ENCODE peak calls at places on chromosomes 3 and 15, in seven cellular contexts. O is HCT116; F is H7; N is Panc1; H is naive thymus-derived CD4-positive, alpha-beta T cell; M is fibroblast of lung; T is GM23248. D is an unnamed sample.

GRCh38 chr3:123283074-123283473 is 81.3 kb downstream of the SEC22A start:
- DNase-seq in H (no peak), M (no peak), O (no peak), T (no peak), F (peak), N (no peak), D (no peak)

GRCh38 chr3:193788189-193788946 is 195.4 kb downstream of the OPA1 start:
- DNase-seq in N (no peak), F (peak), M (peak), T (peak), H (no peak), O (peak), D (no peak)

GRCh38 chr3:33791477-33792166 is 6.8 kb upstream of the PDCD6IP start:
- DNase-seq in M (peak), O (no peak), H (no peak), N (no peak), F (no peak), T (peak), D (no peak)

GRCh38 chr3:124395165-124395564 is 335.1 kb upstream of the UMPS start:
- DNase-seq in F (no peak), M (no peak), N (no peak), T (no peak), H (no peak), O (no peak), D (no peak)

GRCh38 chr3:19357947-19358346 is 209.6 kb downstream of the KCNH8 start:
- DNase-seq in M (no peak), H (no peak), N (no peak), O (no peak), T (no peak), F (no peak), D (no peak)

GRCh38 chr3:50322386-50323091 is at the start of gene HYAL2:
- DNase-seq in M (no peak), T (no peak), O (no peak), F (peak), H (no peak), N (no peak), D (no peak)

GRCh38 chr15:74179983-74180688 is 6.6 kb downstream of the ISLR start:
- DNase-seq in M (no peak), O (no peak), T (peak), F (peak), N (no peak), H (no peak), D (no peak)

GRCh38 chr3:186988806-186989205 is 58.5 kb downstream of the ST6GAL1 start:
- DNase-seq in H (no peak), O (no peak), T (no peak), F (no peak), M (no peak), N (no peak), D (no peak)

GRCh38 chr3:196150481-196150880 is 60.7 kb downstream of the ZDHHC19 start:
- DNase-seq in N (no peak), F (no peak), M (no peak), O (no peak), H (no peak), T (no peak), D (no peak)

GRCh38 chr3:48406443-48407431 is 23.1 kb downstream of the PLXNB1 start:
- DNase-seq in T (no peak), F (peak), H (no peak), N (no peak), O (no peak), M (no peak), D (no peak)

GRCh38 chr15:69943637-69944036 is 154.1 kb downstream of the TLE3 start:
- DNase-seq in O (no peak), M (no peak), N (no peak), T (no peak), H (no peak), F (no peak), D (no peak)

GRCh38 chr3:7367968-7368367 is 507.1 kb downstream of the GRM7 start:
- DNase-seq in N (no peak), M (no peak), T (no peak), O (no peak), H (no peak), F (no peak), D (no peak)

GRCh38 chr15:93997071-93997658 is 234.2 kb upstream of the MCTP2 start:
- DNase-seq in N (peak), O (peak), T (peak), M (peak), H (no peak), F (no peak), D (no peak)

GRCh38 chr15:63083046-63083445 is 38.6 kb upstream of the LACTB start:
- DNase-seq in O (no peak), T (no peak), H (no peak), M (no peak), F (no peak), N (no peak), D (no peak)

GRCh38 chr3:53074761-53075742 is 29.2 kb upstream of the SFMBT1 start:
- DNase-seq in H (no peak), O (no peak), F (peak), M (no peak), T (no peak), N (no peak), D (no peak)

GRCh38 chr3:69411331-69411730 is 25.4 kb upstream of the FRMD4B start:
- DNase-seq in O (no peak), F (no peak), H (no peak), T (peak), M (no peak), N (no peak), D (no peak)

GRCh38 chr3:64340636-64341240 is 115.5 kb upstream of the PRICKLE2 start:
- DNase-seq in M (peak), N (no peak), F (no peak), H (no peak), T (peak), O (no peak), D (no peak)

GRCh38 chr15:78047631-78048409 is 29.7 kb downstream of the TBC1D2B start:
- DNase-seq in N (no peak), M (peak), F (no peak), T (peak), H (no peak), O (no peak), D (no peak)

GRCh38 chr3:56453027-56453426 is 15.2 kb downstream of the ERC2 start:
- DNase-seq in M (no peak), H (no peak), O (no peak), N (no peak), T (no peak), F (no peak), D (no peak)

GRCh38 chr3:33786565-33787327 is 11.7 kb upstream of the PDCD6IP start:
- DNase-seq in N (no peak), O (no peak), T (no peak), M (no peak), F (no peak), H (no peak), D (no peak)

GRCh38 chr15:35092311-35092710 is 7.2 kb upstream of the NANOGP8 start:
- DNase-seq in H (no peak), M (no peak), T (no peak), O (no peak), N (no peak), F (no peak), D (no peak)

GRCh38 chr3:101898062-101898461 is 48.7 kb downstream of the NFKBIZ start:
- DNase-seq in T (no peak), M (no peak), F (no peak), N (no peak), H (no peak), O (no peak), D (no peak)

GRCh38 chr15:62770752-62771151 is 271.8 kb upstream of the TPM1 start:
- DNase-seq in M (peak), O (peak), N (no peak), T (peak), F (no peak), H (no peak), D (no peak)

GRCh38 chr3:28130836-28131235 is 110.6 kb upstream of the CMC1 start:
- DNase-seq in H (no peak), M (no peak), N (no peak), O (no peak), F (no peak), T (no peak), D (no peak)

GRCh38 chr3:45226206-45226915 is at the start of gene TMEM158:
- DNase-seq in O (no peak), T (peak), N (no peak), F (peak), H (peak), M (peak), D (peak)

GRCh38 chr15:65400760-65401606 is 21.8 kb downstream of the IGDCC4 start:
- DNase-seq in H (no peak), M (peak), N (no peak), T (peak), F (peak), O (peak), D (peak)

GRCh38 chr15:29969587-29970401 is 113.0 kb upstream of the GOLGA8J start:
- DNase-seq in O (no peak), H (no peak), N (no peak), M (no peak), T (no peak), F (no peak), D (no peak)

GRCh38 chr15:29972051-29972450 is 110.7 kb upstream of the GOLGA8J start:
- DNase-seq in F (no peak), T (no peak), O (no peak), H (no peak), M (no peak), N (no peak), D (no peak)

GRCh38 chr15:29970402-29970695 is 112.4 kb upstream of the GOLGA8J start:
- DNase-seq in T (peak), O (no peak), H (no peak), M (peak), N (no peak), F (no peak), D (no peak)

GRCh38 chr15:29962404-29962803 is 120.4 kb upstream of the GOLGA8J start:
- DNase-seq in O (no peak), T (no peak), F (peak), N (no peak), H (no peak), M (no peak), D (no peak)

DNA sequence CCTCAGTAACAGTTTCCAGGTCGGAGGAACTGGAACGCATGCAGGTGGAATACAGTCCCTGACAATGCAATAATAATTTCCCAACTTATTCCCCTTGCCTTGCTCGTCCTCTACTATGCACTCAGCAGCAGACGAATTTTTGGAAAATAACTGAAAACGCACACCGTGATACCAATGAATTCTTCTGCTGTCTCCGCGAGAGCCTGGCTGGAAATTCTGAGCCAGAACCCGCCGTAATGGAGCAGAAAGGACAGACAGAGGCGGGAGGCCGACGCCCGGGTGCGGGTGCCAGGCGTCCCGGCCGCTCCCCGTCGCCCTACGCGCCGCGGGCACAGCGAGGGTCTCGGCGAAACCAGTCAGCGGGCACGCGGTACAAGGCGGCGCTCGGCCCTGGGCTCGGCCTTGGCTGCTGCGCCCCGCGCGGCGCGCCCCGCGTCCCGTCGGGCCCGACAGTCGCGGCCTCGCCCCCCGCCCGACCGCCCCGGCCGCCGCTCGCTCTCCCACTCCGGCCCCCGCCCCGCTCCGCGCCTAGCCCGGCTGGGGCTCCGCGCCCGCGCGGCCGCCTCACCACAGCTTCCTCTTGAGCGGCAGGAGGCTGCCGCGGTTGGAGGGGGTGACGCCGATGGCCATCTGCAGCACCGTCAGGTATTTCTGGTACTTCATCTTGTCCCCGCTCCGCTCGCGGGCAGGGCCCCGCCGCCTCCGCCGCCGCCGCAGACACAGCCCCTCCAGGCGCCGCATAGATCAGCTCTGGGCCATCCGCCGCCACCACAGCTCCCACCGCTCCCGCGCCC is 114.5 kb upstream of the GOLGA8J start:
- DNase-seq in M (no peak), F (peak), T (peak), O (no peak), H (no peak), N (no peak), D (no peak)
- H3K4me3 ChIP-seq in M (no peak), F (peak), T (peak), O (no peak), H (no peak), N (no peak), D (no peak)

GRCh38 chr3:181265750-181266333 is 276.3 kb upstream of the DNAJC19 start:
- DNase-seq in H (no peak), O (no peak), F (no peak), N (no peak), T (peak), M (peak), D (no peak)
- H3K4me3 ChIP-seq in H (no peak), O (no peak), F (no peak), N (peak), T (peak), M (no peak), D (no peak)

GRCh38 chr3:108970561-108970960 is 16.9 kb upstream of the GUCA1C start:
- DNase-seq in H (no peak), F (no peak), N (no peak), O (no peak), T (no peak), M (no peak), D (no peak)
- H3K4me3 ChIP-seq in H (no peak), F (no peak), N (no peak), O (no peak), T (no peak), M (no peak), D (no peak)

GRCh38 chr3:39178553-39178952 is 13.8 kb downstream of the XIRP1 start:
- DNase-seq in H (no peak), N (no peak), M (peak), O (no peak), T (peak), F (no peak), D (no peak)
- H3K4me3 ChIP-seq in H (peak), N (peak), M (no peak), O (peak), T (peak), F (no peak), D (peak)

D was measured in CD4-positive, alpha-beta memory T cell.